ENCODE peak calls at places on chromosomes 4 and X, in four cellular contexts. One of them, this sample, is unnamed.

GRCh38 chr4:113057891-113058290 is 8.4 kb downstream of the ANK2 start:
- DNase-seq in HepG2: no peak
- DNase-seq in GM12878: no peak
- DNase-seq in H1: no peak
- DNase-seq in this sample: no peak

GRCh38 chr4:12446650-12447049 is 1018.0 kb upstream of the HS3ST1 start:
- DNase-seq in HepG2: no peak
- DNase-seq in GM12878: no peak
- DNase-seq in H1: no peak
- DNase-seq in this sample: no peak

GRCh38 chr4:168993724-168994510 is 16.1 kb downstream of the CBR4 start:
- DNase-seq in HepG2: no peak
- DNase-seq in GM12878: no peak
- DNase-seq in H1: no peak
- DNase-seq in this sample: no peak

GRCh38 chr4:84753318-84753972 is 170.5 kb downstream of the CDS1 start:
- DNase-seq in HepG2: no peak
- DNase-seq in GM12878: no peak
- DNase-seq in H1: no peak
- DNase-seq in this sample: no peak

GRCh38 chr4:52889778-52890400 is 27.8 kb downstream of the RASL11B start:
- DNase-seq in HepG2: no peak
- DNase-seq in GM12878: no peak
- DNase-seq in H1: no peak
- DNase-seq in this sample: no peak

GRCh38 chrX:122241959-122242358 is 942.1 kb upstream of the GRIA3 start:
- DNase-seq in HepG2: no peak
- DNase-seq in GM12878: no peak
- DNase-seq in H1: no peak
- DNase-seq in this sample: no peak

GRCh38 chrX:139200346-139200745 is 330.2 kb upstream of the F9 start:
- DNase-seq in HepG2: no peak
- DNase-seq in GM12878: no peak
- DNase-seq in H1: no peak
- DNase-seq in this sample: no peak

GRCh38 chr4:8442596-8443358 is 2.2 kb downstream of the TRMT44 start:
- DNase-seq in HepG2: no peak
- DNase-seq in GM12878: no peak
- DNase-seq in H1: no peak
- DNase-seq in this sample: no peak

GRCh38 chr4:26573389-26573794 is 10.5 kb upstream of the TBC1D19 start:
- DNase-seq in HepG2: no peak
- DNase-seq in GM12878: no peak
- DNase-seq in H1: no peak
- DNase-seq in this sample: no peak

GRCh38 chr4:140052050-140052449 is 101.9 kb downstream of the MAML3 start:
- DNase-seq in HepG2: peak
- DNase-seq in GM12878: no peak
- DNase-seq in H1: no peak
- DNase-seq in this sample: no peak

GRCh38 chr4:67881226-67881625 is 2.6 kb downstream of the TMPRSS11D start:
- DNase-seq in HepG2: no peak
- DNase-seq in GM12878: no peak
- DNase-seq in H1: no peak
- DNase-seq in this sample: no peak

GRCh38 chrX:107728342-107729099 is 47.1 kb downstream of the TSC22D3 start:
- DNase-seq in HepG2: no peak
- DNase-seq in GM12878: no peak
- DNase-seq in H1: no peak
- DNase-seq in this sample: no peak

GRCh38 chr4:111641813-111642579 is 503.3 kb upstream of the FAM241A start:
- DNase-seq in HepG2: peak
- DNase-seq in GM12878: peak
- DNase-seq in H1: peak
- DNase-seq in this sample: no peak

GRCh38 chr4:110532901-110533589 is 57.1 kb downstream of the ENPEP start:
- DNase-seq in HepG2: no peak
- DNase-seq in GM12878: no peak
- DNase-seq in H1: no peak
- DNase-seq in this sample: no peak

GRCh38 chr4:152727784-152728183 is 48.0 kb upstream of the TMEM154 start:
- DNase-seq in HepG2: no peak
- DNase-seq in GM12878: no peak
- DNase-seq in H1: no peak
- DNase-seq in this sample: no peak
- TF ChIP-seq POLR2AphosphoS5 in HepG2: no peak
- TF ChIP-seq POLR2AphosphoS5 in GM12878: no peak
- TF ChIP-seq POLR2AphosphoS5 in H1: no peak
- TF ChIP-seq POLR2AphosphoS5 in this sample: no peak

GRCh38 chrX:128975716-128976115 is 547.6 kb downstream of the SMARCA1 start:
- DNase-seq in HepG2: peak
- DNase-seq in GM12878: no peak
- DNase-seq in H1: peak
- DNase-seq in this sample: no peak
- TF ChIP-seq POLR2A in HepG2: no peak
- TF ChIP-seq POLR2A in GM12878: no peak
- TF ChIP-seq POLR2A in H1: no peak
- TF ChIP-seq POLR2A in this sample: no peak

GRCh38 chr4:22677780-22678179 is 15.0 kb upstream of the GBA3 start:
- DNase-seq in HepG2: no peak
- DNase-seq in GM12878: no peak
- DNase-seq in H1: no peak
- DNase-seq in this sample: no peak

GRCh38 chr4:22676058-22676457 is 16.7 kb upstream of the GBA3 start:
- DNase-seq in HepG2: no peak
- DNase-seq in GM12878: no peak
- DNase-seq in H1: no peak
- DNase-seq in this sample: no peak

GRCh38 chr4:22678851-22679517 is 13.8 kb upstream of the GBA3 start:
- DNase-seq in HepG2: no peak
- DNase-seq in GM12878: no peak
- DNase-seq in H1: no peak
- DNase-seq in this sample: no peak

GRCh38 chr4:22679518-22679897 is 13.2 kb upstream of the GBA3 start:
- DNase-seq in HepG2: no peak
- DNase-seq in GM12878: no peak
- DNase-seq in H1: no peak
- DNase-seq in this sample: no peak
- TF ChIP-seq TAF1 in HepG2: no peak
- TF ChIP-seq TAF1 in GM12878: no peak
- TF ChIP-seq TAF1 in H1: no peak
- TF ChIP-seq TAF1 in this sample: no peak

GRCh38 chrX:154008521-154008920 is 11.2 kb downstream of the IRAK1 start:
- DNase-seq in HepG2: no peak
- DNase-seq in GM12878: no peak
- DNase-seq in H1: no peak
- DNase-seq in this sample: no peak

GRCh38 chrX:154011376-154012335 is 8.0 kb downstream of the IRAK1 start:
- DNase-seq in HepG2: no peak
- DNase-seq in GM12878: no peak
- DNase-seq in H1: no peak
- DNase-seq in this sample: no peak

GRCh38 chrX:154010330-154011087 is 9.2 kb downstream of the IRAK1 start:
- DNase-seq in HepG2: peak
- DNase-seq in GM12878: no peak
- DNase-seq in H1: no peak
- DNase-seq in this sample: no peak

GRCh38 chrX:154004315-154004714 is 15.4 kb downstream of the IRAK1 start:
- DNase-seq in HepG2: no peak
- DNase-seq in GM12878: no peak
- DNase-seq in H1: no peak
- DNase-seq in this sample: no peak

DNA sequence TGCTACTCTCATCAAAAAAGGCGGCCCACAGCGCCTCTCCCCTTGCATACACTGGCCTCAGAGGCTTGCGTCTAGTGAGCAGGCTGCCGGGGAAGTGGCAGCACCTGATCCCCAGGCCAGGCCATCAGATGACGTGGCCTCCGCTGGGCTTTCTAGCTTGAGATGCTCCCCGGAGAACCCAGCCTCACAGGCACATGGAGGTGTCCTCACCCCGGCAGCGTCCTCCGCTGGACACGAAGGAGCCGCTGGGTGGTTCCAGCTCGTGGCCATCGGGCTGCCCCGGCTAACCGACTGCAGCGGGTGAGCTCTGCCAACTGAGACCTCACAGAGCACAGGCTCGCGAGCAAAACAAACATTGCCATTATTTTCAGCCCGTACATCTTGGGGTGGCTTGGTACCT is 12.7 kb downstream of the IRAK1 start:
- DNase-seq in HepG2: no peak
- DNase-seq in GM12878: no peak
- DNase-seq in H1: no peak
- DNase-seq in this sample: no peak
- TF ChIP-seq POLR2AphosphoS5 in HepG2: no peak
- TF ChIP-seq POLR2AphosphoS5 in GM12878: no peak
- TF ChIP-seq POLR2AphosphoS5 in H1: no peak
- TF ChIP-seq POLR2AphosphoS5 in this sample: no peak

GRCh38 chr4:24878256-24879016 is 34.4 kb downstream of the CCDC149 start:
- DNase-seq in HepG2: no peak
- DNase-seq in GM12878: no peak
- DNase-seq in H1: no peak
- DNase-seq in this sample: no peak
- TF ChIP-seq POLR2A in HepG2: no peak
- TF ChIP-seq POLR2A in GM12878: no peak
- TF ChIP-seq POLR2A in H1: no peak
- TF ChIP-seq POLR2A in this sample: no peak